ENCODE peak calls at places on chromosome 2, in four cellular contexts. C, S, D and E are unnamed samples.

GRCh38 chr2:136171223-136171622 is 53.3 kb upstream of the CXCR4 start:
- DNase-seq in D (no peak), S (no peak), C (no peak), E (no peak)

GRCh38 chr2:42880738-42881525 is 88.5 kb upstream of the HAAO start:
- DNase-seq in D (no peak), S (no peak), C (no peak), E (no peak)

GRCh38 chr2:157874997-157875719 is 972 bp downstream of the ACVR1 start:
- DNase-seq in C (peak), S (no peak), D (peak), E (peak)

GRCh38 chr2:66494708-66495107 is 59.8 kb downstream of the MEIS1 start:
- DNase-seq in D (peak), S (no peak), C (no peak), E (peak)

GRCh38 chr2:219570194-219570923 is 980 bp downstream of the OBSL1 start:
- DNase-seq in C (no peak), D (peak), S (no peak), E (peak)

GRCh38 chr2:237475704-237476107 is 11.3 kb upstream of the MLPH start:
- DNase-seq in S (no peak), D (no peak), C (no peak), E (peak)

GRCh38 chr2:10412380-10412779 is 35.7 kb downstream of the ODC1 start:
- DNase-seq in S (no peak), D (peak), C (no peak), E (no peak)

GRCh38 chr2:232476791-232477190 is 10.8 kb downstream of the ECEL1 start:
- DNase-seq in D (no peak), C (no peak), S (no peak), E (no peak)

GRCh38 chr2:69549421-69549820 is 94.1 kb downstream of the AAK1 start:
- DNase-seq in C (peak), D (no peak), S (no peak), E (no peak)

GRCh38 chr2:111712940-111713339 is 171.1 kb downstream of the ANAPC1 start:
- DNase-seq in S (no peak), C (no peak), D (no peak), E (no peak)

GRCh38 chr2:43305006-43305405 is 78.6 kb upstream of the ZFP36L2 start:
- DNase-seq in S (no peak), C (no peak), D (peak), E (no peak)

GRCh38 chr2:190636362-190636761 is 12.5 kb upstream of the NAB1 start:
- DNase-seq in S (no peak), C (peak), D (no peak), E (no peak)

GRCh38 chr2:33297748-33298035 is 178.8 kb upstream of the RASGRP3 start:
- DNase-seq in C (no peak), D (no peak), S (no peak), E (no peak)

GRCh38 chr2:38719706-38720105 is 31.5 kb downstream of the SRSF7 start:
- DNase-seq in D (peak), S (no peak), C (no peak), E (no peak)